ENCODE peak calls at places on chromosomes 6 and 20, in five cellular contexts. M, W, V, E and Z are unnamed samples.

GRCh38 chr6:13683038-13683437 is 28.6 kb downstream of the RANBP9 start:
- DNase-seq in M (no peak), W (no peak), V (no peak), E (no peak), Z (no peak)

GRCh38 chr20:15564981-15565380 is 1008.3 kb downstream of the KIF16B start:
- DNase-seq in M (no peak), W (no peak), V (no peak), E (no peak), Z (no peak)

GRCh38 chr6:32581275-32582095 is 8.2 kb downstream of the HLA-DRB1 start:
- DNase-seq in M (no peak), W (no peak), V (no peak), E (no peak), Z (no peak)

GRCh38 chr6:161444966-161445799 is 171.3 kb upstream of the AGPAT4 start:
- DNase-seq in M (no peak), W (no peak), V (no peak), E (no peak), Z (no peak)

GRCh38 chr20:5658897-5659296 is 91.3 kb upstream of the SHLD1 start:
- DNase-seq in M (peak; percentile 43), W (no peak), V (peak; percentile 60), E (no peak), Z (peak; percentile 30)

GRCh38 chr20:63354636-63355385 is 6.3 kb downstream of the CHRNA4 start:
- DNase-seq in M (no peak), W (no peak), V (no peak), E (no peak), Z (no peak)

GRCh38 chr6:156982168-156982567 is 205.0 kb downstream of the ARID1B start:
- DNase-seq in M (no peak), W (no peak), V (no peak), E (no peak), Z (no peak)

GRCh38 chr6:157050537-157051280 is 272.6 kb downstream of the TMEM242 start:
- DNase-seq in M (no peak), W (no peak), V (no peak), E (no peak), Z (no peak)

GRCh38 chr6:47349931-47350330 is 40.2 kb upstream of the TNFRSF21 start:
- DNase-seq in M (no peak), W (no peak), V (no peak), E (no peak), Z (no peak)

GRCh38 chr20:50968289-50968688 is 9.7 kb downstream of the MOCS3 start:
- DNase-seq in M (no peak), W (no peak), V (no peak), E (no peak), Z (no peak)

GRCh38 chr20:46677608-46678007 is 11.6 kb downstream of the TP53RK start:
- DNase-seq in M (no peak), W (no peak), V (no peak), E (no peak), Z (no peak)

GRCh38 chr6:43120938-43121913 is 45.1 kb downstream of the PTK7 start:
- DNase-seq in M (peak; percentile 98), W (no peak), V (no peak), E (no peak), Z (peak; percentile 95)

GRCh38 chr6:89438248-89438647 is 5.3 kb downstream of the ANKRD6 start:
- DNase-seq in M (no peak), W (peak; percentile 36), V (no peak), E (no peak), Z (no peak)

GRCh38 chr6:52020961-52021570 is 66.3 kb downstream of the PKHD1 start:
- DNase-seq in M (no peak), W (no peak), V (no peak), E (no peak), Z (no peak)

GRCh38 chr20:40863337-40863919 is 165.2 kb upstream of the TOP1 start:
- DNase-seq in M (no peak), W (no peak), V (no peak), E (no peak), Z (no peak)

GRCh38 chr6:117143647-117144046 is 121.7 kb upstream of the VGLL2 start:
- DNase-seq in M (no peak), W (no peak), V (no peak), E (no peak), Z (no peak)

GRCh38 chr6:116364361-116364760 is 6.4 kb upstream of the DSE start:
- DNase-seq in M (no peak), W (no peak), V (no peak), E (no peak), Z (no peak)

GRCh38 chr20:11569163-11569562 is 348.5 kb upstream of the BTBD3 start:
- DNase-seq in M (no peak), W (no peak), V (no peak), E (no peak), Z (no peak)

GRCh38 chr6:64415936-64416335 is 780.3 kb downstream of the PHF3 start:
- DNase-seq in M (no peak), W (no peak), V (no peak), E (no peak), Z (no peak)

GRCh38 chr6:147789430-147789947 is 281.0 kb downstream of the SAMD5 start:
- DNase-seq in M (no peak), W (no peak), V (no peak), E (no peak), Z (no peak)

GRCh38 chr6:30882764-30883475 is 1.4 kb upstream of the DDR1 start:
- DNase-seq in M (no peak), W (peak; percentile 94), V (no peak), E (no peak), Z (no peak)

GRCh38 chr6:87755697-87756671 is 54.0 kb upstream of the AKIRIN2 start:
- DNase-seq in M (no peak), W (no peak), V (no peak), E (no peak), Z (no peak)

GRCh38 chr6:100455230-100456124 is 9.2 kb downstream of the SIM1 start:
- DNase-seq in M (peak; percentile 85), W (no peak), V (no peak), E (no peak), Z (no peak)

GRCh38 chr6:46011241-46012085 is 4.2 kb downstream of the CLIC5 start:
- DNase-seq in M (peak; percentile 58), W (peak; percentile 49), V (no peak), E (peak; percentile 32), Z (no peak)

GRCh38 chr20:51365670-51366069 is 176.8 kb downstream of the NFATC2 start:
- DNase-seq in M (no peak), W (no peak), V (no peak), E (no peak), Z (no peak)

GRCh38 chr6:16471222-16471784 is 232.9 kb downstream of the GMPR start:
- DNase-seq in M (no peak), W (no peak), V (no peak), E (no peak), Z (no peak)

GRCh38 chr6:10999994-11000393 is 44.1 kb downstream of the ELOVL2 start:
- DNase-seq in M (no peak), W (no peak), V (no peak), E (no peak), Z (no peak)

GRCh38 chr6:4021862-4022715 is 56.8 kb downstream of the FAM217A start:
- DNase-seq in M (no peak), W (no peak), V (no peak), E (no peak), Z (no peak)

GRCh38 chr20:45611054-45611453 is 18.5 kb upstream of the WFDC10A start:
- DNase-seq in M (peak; percentile 26), W (no peak), V (no peak), E (no peak), Z (peak; percentile 48)

GRCh38 chr6:54772610-54773009 is 74.0 kb upstream of the FAM83B start:
- DNase-seq in M (no peak), W (no peak), V (no peak), E (no peak), Z (no peak)

GRCh38 chr20:61980647-61981583 is 84.8 kb downstream of the TAF4 start:
- DNase-seq in M (no peak), W (peak; percentile 65), V (no peak), E (no peak), Z (no peak)

GRCh38 chr20:24843443-24843715 is 105.7 kb upstream of the CST7 start:
- DNase-seq in M (no peak), W (no peak), V (no peak), E (no peak), Z (no peak)
- TF ChIP-seq CTCF in M (no peak), W (no peak), V (no peak), E (no peak), Z (no peak)

GRCh38 chr6:163148781-163149534 is 265.6 kb upstream of the QKI start:
- DNase-seq in M (no peak), W (no peak), V (peak; percentile 75), E (no peak), Z (no peak)

GRCh38 chr6:163146036-163146435 is 268.5 kb upstream of the QKI start:
- DNase-seq in M (no peak), W (no peak), V (no peak), E (no peak), Z (no peak)

GRCh38 chr6:163149535-163149848 is 265.0 kb upstream of the QKI start:
- DNase-seq in M (no peak), W (no peak), V (no peak), E (no peak), Z (no peak)

GRCh38 chr6:163151212-163151611 is 263.3 kb upstream of the QKI start:
- DNase-seq in M (no peak), W (no peak), V (no peak), E (no peak), Z (no peak)

GRCh38 chr6:163147988-163148387 is 266.5 kb upstream of the QKI start:
- DNase-seq in M (no peak), W (no peak), V (no peak), E (no peak), Z (no peak)
- TF ChIP-seq CTCF in M (no peak), W (no peak), V (peak; percentile 29), E (no peak), Z (no peak)

DNA sequence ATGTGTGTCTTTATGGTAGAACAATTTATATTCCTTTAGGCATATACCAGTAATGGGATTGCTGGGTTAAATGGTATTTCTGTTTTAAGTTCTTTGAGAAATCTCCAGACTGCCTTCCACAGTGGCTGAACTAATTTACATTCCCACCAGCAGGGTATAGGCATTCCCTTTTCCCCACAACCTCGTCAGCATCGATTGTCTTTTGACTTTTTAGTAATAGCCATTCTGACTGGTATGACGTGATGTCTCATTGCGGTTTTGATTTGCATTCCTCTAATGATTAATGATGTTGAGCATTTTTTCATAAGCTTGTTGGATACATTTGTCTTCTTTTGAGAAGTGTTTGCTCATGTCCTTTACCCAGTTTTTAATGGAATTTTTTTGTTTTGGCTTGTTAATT is 5.3 kb upstream of the TASP1 start:
- DNase-seq in M (no peak), W (peak; percentile 37), V (no peak), E (no peak), Z (no peak)
- TF ChIP-seq CTCF in M (no peak), W (no peak), V (no peak), E (no peak), Z (no peak)

GRCh38 chr20:32858189-32858588 is 534 bp upstream of the EFCAB8 start:
- DNase-seq in M (no peak), W (no peak), V (no peak), E (no peak), Z (no peak)

GRCh38 chr20:32859961-32860360 is 1.2 kb downstream of the EFCAB8 start:
- DNase-seq in M (no peak), W (no peak), V (no peak), E (no peak), Z (no peak)

GRCh38 chr20:32861446-32861845 is 2.7 kb downstream of the EFCAB8 start:
- DNase-seq in M (no peak), W (no peak), V (no peak), E (no peak), Z (no peak)

GRCh38 chr20:32855387-32855786 is 3.3 kb upstream of the EFCAB8 start:
- DNase-seq in M (no peak), W (no peak), V (no peak), E (no peak), Z (no peak)

GRCh38 chr20:32858873-32859372 is at the start of gene EFCAB8:
- DNase-seq in M (no peak), W (no peak), V (no peak), E (no peak), Z (no peak)
- TF ChIP-seq CTCF in M (no peak), W (peak; percentile 13), V (no peak), E (no peak), Z (no peak)